ENCODE peak calls at places on chromosomes 1 and 21, in four cellular contexts. L, I, W and A are unnamed samples.

GRCh38 chr1:119968601-119969000 is 72.3 kb upstream of the ADAM30 start:
- DNase-seq in L (no peak), I (no peak), W (no peak), A (no peak)

GRCh38 chr1:207346562-207346912 is 25.1 kb downstream of the CD55 start:
- DNase-seq in L (no peak), I (no peak), W (no peak), A (no peak)

GRCh38 chr21:25722631-25723030 is 12.1 kb downstream of the ATP5PF start:
- DNase-seq in L (no peak), I (no peak), W (no peak), A (no peak)

GRCh38 chr1:17208546-17208945 is 3.6 kb downstream of the PADI1 start:
- DNase-seq in L (no peak), I (no peak), W (no peak), A (no peak)

GRCh38 chr1:47262787-47263413 is 30.9 kb upstream of the TAL1 start:
- DNase-seq in L (peak), I (peak), W (no peak), A (no peak)

GRCh38 chr1:154624756-154625643 is 17.0 kb upstream of the ADAR start:
- DNase-seq in L (no peak), I (no peak), W (no peak), A (no peak)

GRCh38 chr1:106756752-106757151 is 299.7 kb upstream of the PRMT6 start:
- DNase-seq in L (no peak), I (no peak), W (no peak), A (no peak)

GRCh38 chr1:2470290-2471158 is 5.6 kb upstream of the PLCH2 start:
- DNase-seq in L (no peak), I (no peak), W (no peak), A (no peak)

GRCh38 chr1:100734716-100735115 is 15.2 kb downstream of the VCAM1 start:
- DNase-seq in L (peak), I (no peak), W (no peak), A (no peak)

GRCh38 chr1:110798691-110799256 is 74.2 kb upstream of the CD53 start:
- DNase-seq in L (no peak), I (no peak), W (no peak), A (no peak)

GRCh38 chr1:65395887-65396612 is 24.4 kb upstream of the LEPR start:
- DNase-seq in L (no peak), I (no peak), W (no peak), A (no peak)

GRCh38 chr1:9331558-9332346 is 39.1 kb downstream of the SPSB1 start:
- DNase-seq in L (no peak), I (no peak), W (no peak), A (no peak)

GRCh38 chr1:89791064-89791721 is 29.6 kb upstream of the LRRC8D start:
- DNase-seq in L (no peak), I (no peak), W (no peak), A (no peak)

GRCh38 chr1:62131093-62131725 is 63.4 kb upstream of the L1TD1 start:
- DNase-seq in L (peak), I (peak), W (no peak), A (no peak)

GRCh38 chr1:99558539-99558938 is 87.4 kb upstream of the PALMD start:
- DNase-seq in L (no peak), I (no peak), W (no peak), A (no peak)

GRCh38 chr1:181676269-181676668 is 193.0 kb downstream of the CACNA1E start:
- DNase-seq in L (no peak), I (peak), W (no peak), A (no peak)

GRCh38 chr1:234533034-234533571 is 54.1 kb upstream of the TARBP1 start:
- DNase-seq in L (peak), I (no peak), W (peak), A (no peak)

GRCh38 chr1:155085504-155086181 is 7.0 kb downstream of the EFNA3 start:
- DNase-seq in L (no peak), I (peak), W (peak), A (peak)

GRCh38 chr1:196527941-196528340 is 80.3 kb downstream of the KCNT2 start:
- DNase-seq in L (no peak), I (no peak), W (no peak), A (no peak)

GRCh38 chr1:113899101-113899500 is 5.5 kb downstream of the AP4B1 start:
- DNase-seq in L (no peak), I (no peak), W (no peak), A (no peak)

GRCh38 chr1:53104289-53104913 is 38.0 kb downstream of the SLC1A7 start:
- DNase-seq in L (no peak), I (peak), W (peak), A (no peak)

GRCh38 chr1:204560590-204560989 is 44.4 kb downstream of the MDM4 start:
- DNase-seq in L (no peak), I (no peak), W (no peak), A (no peak)

GRCh38 chr1:62076286-62076685 is 118.4 kb upstream of the L1TD1 start:
- DNase-seq in L (peak), I (no peak), W (no peak), A (no peak)

GRCh38 chr1:44351289-44351688 is 3.8 kb downstream of the ERI3 start:
- DNase-seq in L (no peak), I (no peak), W (no peak), A (no peak)

GRCh38 chr1:220011620-220012019 is 34.7 kb downstream of the EPRS1 start:
- DNase-seq in L (no peak), I (no peak), W (no peak), A (no peak)

GRCh38 chr1:95232646-95233320 is 1.2 kb upstream of the RWDD3 start:
- DNase-seq in L (no peak), I (no peak), W (no peak), A (no peak)
- H3K4me3 ChIP-seq in L (peak), I (peak), W (peak), A (peak)

GRCh38 chr1:22829001-22829989 is 118.7 kb downstream of the EPHB2 start:
- DNase-seq in L (no peak), I (peak), W (no peak), A (peak)

GRCh38 chr1:22831729-22832413 is 121.2 kb downstream of the EPHB2 start:
- DNase-seq in L (peak), I (no peak), W (no peak), A (peak)

GRCh38 chr1:22828151-22828817 is 117.6 kb downstream of the EPHB2 start:
- DNase-seq in L (no peak), I (no peak), W (no peak), A (peak)

GRCh38 chr1:22830747-22831340 is 120.2 kb downstream of the EPHB2 start:
- DNase-seq in L (no peak), I (no peak), W (no peak), A (peak)

GRCh38 chr1:22830131-22830566 is 119.5 kb downstream of the EPHB2 start:
- DNase-seq in L (no peak), I (no peak), W (no peak), A (peak)
- TF ChIP-seq CTCF in L (no peak), I (no peak), W (no peak), A (no peak)

GRCh38 chr1:38044224-38045215 is 2.1 kb downstream of the POU3F1 start:
- DNase-seq in L (no peak), I (no peak), W (no peak), A (no peak)
- H3K4me3 ChIP-seq in L (peak), I (peak), W (peak), A (no peak)

DNA sequence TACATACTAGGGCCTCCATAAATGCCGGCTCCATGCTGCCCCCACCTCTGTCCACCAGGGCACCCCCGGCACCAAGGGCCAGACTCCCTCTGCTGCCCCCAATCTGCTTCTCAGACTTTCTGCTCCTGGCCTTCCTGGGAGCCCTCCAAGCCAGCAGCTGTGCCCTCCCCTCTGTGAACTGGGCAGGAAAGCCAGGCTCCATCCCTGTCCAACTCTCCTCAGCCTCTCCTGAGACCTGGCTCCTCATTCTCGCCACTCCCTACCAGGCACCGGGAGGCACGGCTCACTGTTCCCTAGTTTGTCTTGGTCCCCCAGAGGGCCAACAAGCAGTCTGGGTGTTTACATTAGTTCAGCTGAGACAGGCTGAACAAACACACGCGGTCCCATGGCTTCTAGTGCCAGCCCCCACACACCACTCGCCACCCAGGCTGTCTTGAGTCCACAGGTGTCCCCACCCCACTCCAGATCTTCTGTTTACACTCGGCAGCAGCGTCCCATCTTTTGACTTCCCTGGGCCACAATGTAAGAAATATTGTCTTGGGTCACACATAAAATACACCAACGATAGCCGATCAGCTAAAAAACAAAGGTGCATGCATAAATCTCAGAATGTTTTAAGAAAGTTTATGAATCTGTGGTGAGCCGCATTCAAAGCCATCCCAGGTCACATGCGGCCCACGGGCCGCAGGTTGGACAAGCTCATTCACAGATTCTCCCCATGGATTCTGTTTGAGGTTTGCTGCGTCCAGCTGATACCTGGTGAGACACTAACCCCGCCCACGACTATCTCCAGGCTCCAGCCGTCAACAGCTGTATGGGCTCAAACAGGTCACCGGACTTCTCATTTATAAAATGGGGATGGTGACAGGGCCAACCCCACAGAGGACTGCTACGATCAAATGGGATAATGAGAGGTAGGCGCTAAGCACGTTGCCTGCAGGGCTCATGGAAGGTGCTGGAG is 29.5 kb upstream of the ECE1 start:
- DNase-seq in L (no peak), I (no peak), W (peak), A (no peak)
- TF ChIP-seq CTCF in L (no peak), I (peak), W (no peak), A (no peak)

DNA sequence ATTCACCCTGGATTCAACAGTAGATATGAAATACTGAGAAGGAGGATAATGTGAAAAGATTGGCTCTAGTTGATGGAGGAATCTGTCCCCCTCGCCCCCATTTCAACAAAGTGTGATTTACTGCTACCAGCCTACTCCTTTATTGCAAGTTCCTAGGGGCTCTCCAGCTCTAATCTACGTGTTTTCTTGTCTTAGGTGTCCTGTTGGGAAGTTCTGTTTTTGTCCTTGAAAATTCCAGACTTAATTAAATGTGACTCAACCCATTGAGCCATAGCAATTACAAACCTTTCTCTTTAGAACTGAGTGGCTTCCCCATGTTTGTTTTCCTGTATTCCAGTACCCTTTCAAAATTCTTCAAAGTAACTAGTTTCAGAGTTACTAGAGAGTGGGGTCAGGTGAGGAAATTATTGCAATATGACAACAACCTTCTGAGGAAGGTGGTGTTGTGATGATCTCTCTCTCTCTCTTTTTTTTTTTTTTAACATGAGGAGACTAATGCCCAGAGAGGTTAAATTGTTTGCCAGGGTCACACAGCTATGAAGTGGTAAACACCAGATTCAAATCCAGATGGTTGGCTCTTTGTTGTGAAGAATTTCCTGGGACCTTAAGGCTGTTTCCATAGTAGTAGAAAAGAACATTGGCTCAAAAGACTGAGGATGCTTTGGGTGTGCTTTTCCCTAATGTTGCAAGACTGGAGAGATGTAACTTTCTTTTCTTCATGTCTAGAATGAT is 3.5 kb downstream of the RGL1 start:
- DNase-seq in L (no peak), I (peak), W (no peak), A (no peak)
- H3K4me3 ChIP-seq in L (peak), I (peak), W (peak), A (peak)